ENCODE peak calls at places on chromosome 14, in five cellular contexts. M, I, F, R and K are unnamed samples.

GRCh38 chr14:95272057-95272456 is 47.7 kb downstream of the CLMN start:
- DNase-seq in M (no peak), I (no peak), F (no peak), R (no peak), K (peak; percentile 53)

GRCh38 chr14:20782280-20782890 is 1.3 kb downstream of the RNASE6 start:
- DNase-seq in M (no peak), I (no peak), F (no peak), R (no peak), K (no peak)

GRCh38 chr14:68911594-68912227 is 67.4 kb downstream of the ACTN1 start:
- DNase-seq in M (peak; percentile 79), I (no peak), F (peak; percentile 75), R (peak; percentile 77), K (peak; percentile 70)

GRCh38 chr14:68230941-68231717 is 411.6 kb downstream of the RAD51B start:
- DNase-seq in M (no peak), I (no peak), F (peak; percentile 79), R (no peak), K (no peak)

GRCh38 chr14:65222434-65222833 is 120.1 kb upstream of the MAX start:
- DNase-seq in M (no peak), I (no peak), F (peak; percentile 66), R (peak; percentile 46), K (peak; percentile 78)

GRCh38 chr14:86035882-86036281 is 505.9 kb downstream of the FLRT2 start:
- DNase-seq in M (no peak), I (no peak), F (no peak), R (peak; percentile 8), K (no peak)

GRCh38 chr14:92486881-92487280 is 26.7 kb upstream of the RIN3 start:
- DNase-seq in M (no peak), I (no peak), F (peak; percentile 66), R (no peak), K (no peak)

GRCh38 chr14:60845523-60845922 is 111.0 kb downstream of the MNAT1 start:
- DNase-seq in M (no peak), I (no peak), F (no peak), R (no peak), K (no peak)

GRCh38 chr14:65414961-65415589 is 2.5 kb downstream of the FUT8 start:
- DNase-seq in M (no peak), I (no peak), F (peak; percentile 50), R (peak; percentile 14), K (no peak)

GRCh38 chr14:33692762-33693161 is 258.1 kb downstream of the EGLN3 start:
- DNase-seq in M (no peak), I (no peak), F (peak; percentile 24), R (no peak), K (no peak)

GRCh38 chr14:63663428-63664142 is 21.9 kb upstream of the WDR89 start:
- DNase-seq in M (no peak), I (no peak), F (no peak), R (no peak), K (no peak)

GRCh38 chr14:95515523-95516517 is 630 bp downstream of the SYNE3 start:
- DNase-seq in M (peak; percentile 59), I (no peak), F (peak; percentile 45), R (peak; percentile 79), K (peak; percentile 71)

GRCh38 chr14:82238649-82239048 is 705.0 kb upstream of the SEL1L start:
- DNase-seq in M (no peak), I (no peak), F (no peak), R (no peak), K (no peak)

GRCh38 chr14:37864861-37865718 is 269.7 kb downstream of the TTC6 start:
- DNase-seq in M (no peak), I (no peak), F (peak; percentile 7), R (no peak), K (no peak)

GRCh38 chr14:65412881-65413738 is 580 bp downstream of the FUT8 start:
- DNase-seq in M (no peak), I (peak; percentile 92), F (peak; percentile 73), R (peak; percentile 74), K (peak; percentile 86)

GRCh38 chr14:32524609-32525391 is 195.7 kb downstream of the AKAP6 start:
- DNase-seq in M (no peak), I (no peak), F (peak; percentile 8), R (peak; percentile 27), K (no peak)

GRCh38 chr14:59566281-59566680 is 10.3 kb downstream of the CCDC175 start:
- DNase-seq in M (no peak), I (no peak), F (no peak), R (no peak), K (no peak)

GRCh38 chr14:64706119-64706465 is 1.9 kb downstream of the PLEKHG3 start:
- DNase-seq in M (no peak), I (no peak), F (no peak), R (no peak), K (no peak)

GRCh38 chr14:90602088-90602687 is 205.4 kb downstream of the CALM1 start:
- DNase-seq in M (no peak), I (no peak), F (no peak), R (no peak), K (no peak)

GRCh38 chr14:70188608-70189540 is at the start of gene SLC8A3:
- DNase-seq in M (no peak), I (peak; percentile 91), F (peak; percentile 37), R (peak; percentile 19), K (peak; percentile 52)

GRCh38 chr14:85921241-85921640 is 391.3 kb downstream of the FLRT2 start:
- DNase-seq in M (no peak), I (no peak), F (no peak), R (no peak), K (no peak)

GRCh38 chr14:85533821-85534271 is 3.9 kb downstream of the FLRT2 start:
- DNase-seq in M (peak; percentile 53), I (no peak), F (peak; percentile 15), R (peak; percentile 32), K (no peak)

GRCh38 chr14:79555429-79555828 is 655.9 kb downstream of the DIO2 start:
- DNase-seq in M (no peak), I (no peak), F (no peak), R (no peak), K (no peak)

GRCh38 chr14:68282479-68283377 is 463.1 kb downstream of the RAD51B start:
- DNase-seq in M (no peak), I (no peak), F (no peak), R (no peak), K (no peak)

GRCh38 chr14:24367506-24368214 is at the start of gene NFATC4:
- DNase-seq in M (peak; percentile 93), I (peak; percentile 94), F (peak; percentile 96), R (peak; percentile 77), K (peak; percentile 64)

GRCh38 chr14:103084021-103084919 is at the start of gene LBHD2:
- DNase-seq in M (no peak), I (no peak), F (peak; percentile 17), R (no peak), K (no peak)

GRCh38 chr14:73829526-73830431 is 21.9 kb upstream of the PTGR2 start:
- DNase-seq in M (no peak), I (no peak), F (peak; percentile 76), R (no peak), K (peak; percentile 71)

GRCh38 chr14:56268653-56269052 is 150.4 kb downstream of the PELI2 start:
- DNase-seq in M (no peak), I (no peak), F (peak; percentile 44), R (no peak), K (no peak)
- H3K27ac ChIP-seq in M (no peak overlapping the region), I (no peak overlapping the region), F (peak overlapping the region; percentile 36), R (no peak overlapping the region), K (no peak overlapping the region)

DNA sequence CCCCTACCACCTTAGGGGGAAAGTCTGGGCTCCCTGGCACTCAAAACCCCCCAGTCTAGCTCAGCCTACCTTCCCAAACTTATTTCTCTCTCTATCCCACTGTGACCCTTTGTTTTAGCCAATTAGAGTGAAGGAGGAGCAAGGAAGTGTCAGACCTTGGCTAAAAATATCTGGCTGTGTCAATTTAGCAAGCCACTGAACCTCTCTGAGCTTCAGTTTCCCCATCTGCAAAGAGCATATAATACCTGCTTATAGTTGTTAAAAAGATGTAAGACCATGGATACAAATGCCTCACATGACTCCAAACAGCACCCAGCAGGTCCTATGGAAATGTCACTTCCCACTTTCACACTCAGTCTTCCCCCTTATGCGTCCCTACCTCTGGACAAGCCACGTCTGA is 19.5 kb downstream of the FOXN3 start:
- DNase-seq in M (no peak), I (no peak), F (no peak), R (no peak), K (no peak)
- H3K4me1 ChIP-seq in M (peaks cover 16% of the 10 kb centered on the region), I (peaks cover 70% of the 10 kb centered on the region), F (peaks cover 6% of the 10 kb centered on the region), R (peaks cover 7% of the 10 kb centered on the region), K (no peaks in the 10 kb centered on the region)

GRCh38 chr14:49966304-49966809 is 73.5 kb downstream of the ARF6 start:
- DNase-seq in M (no peak), I (no peak), F (no peak), R (no peak), K (no peak)
- TF ChIP-seq POLR2A in M (no peak), I (no peak), F (no peak), R (no peak), K (no peak)

GRCh38 chr14:87810711-87811110 is 182.3 kb downstream of the GALC start:
- DNase-seq in M (no peak), I (no peak), F (no peak), R (no peak), K (no peak)

GRCh38 chr14:87813211-87813610 is 179.8 kb downstream of the GALC start:
- DNase-seq in M (no peak), I (no peak), F (no peak), R (no peak), K (no peak)

GRCh38 chr14:87813691-87814090 is 179.3 kb downstream of the GALC start:
- DNase-seq in M (no peak), I (no peak), F (no peak), R (no peak), K (no peak)

GRCh38 chr14:87815121-87815520 is 177.9 kb downstream of the GALC start:
- DNase-seq in M (no peak), I (no peak), F (no peak), R (no peak), K (no peak)

DNA sequence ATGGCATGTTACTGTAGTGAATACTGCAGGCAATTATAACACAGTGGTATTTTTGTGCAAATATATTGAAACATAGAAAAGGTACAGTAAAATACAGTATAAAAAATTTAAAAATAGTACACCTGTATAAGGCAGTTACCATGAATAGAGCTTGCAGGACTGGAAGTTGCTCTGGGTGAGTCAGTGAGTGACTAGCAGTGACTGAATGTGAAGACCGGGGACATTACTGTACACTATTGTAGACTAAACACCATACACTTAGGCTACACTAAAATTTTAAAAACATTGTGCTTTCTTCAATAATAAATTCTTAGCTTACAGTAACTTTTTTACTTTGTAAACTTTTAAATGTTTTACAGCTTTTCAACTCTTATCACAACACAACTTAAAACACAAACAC is 181.7 kb downstream of the GALC start:
- DNase-seq in M (no peak), I (no peak), F (no peak), R (no peak), K (no peak)
- H3K27ac ChIP-seq in M (no peak overlapping the region), I (no peak overlapping the region), F (no peak overlapping the region), R (no peak overlapping the region), K (no peak overlapping the region)

GRCh38 chr14:74875941-74876913 is at the start of gene PROX2:
- DNase-seq in M (no peak), I (no peak), F (no peak), R (no peak), K (peak; percentile 32)
- H3K4me1 ChIP-seq in M (peaks cover 1% of the 10 kb centered on the region), I (peaks cover 9% of the 10 kb centered on the region), F (peaks cover 2% of the 10 kb centered on the region), R (peaks cover 6% of the 10 kb centered on the region), K (peaks cover 31% of the 10 kb centered on the region)